ENCODE peak calls at places on chromosomes 3 and 15, in five cellular contexts. T, D, Z, J and R are unnamed samples.

GRCh38 chr3:152638707-152639450 is 196.1 kb upstream of the P2RY1 start:
- DNase-seq in T (no peak), D (peak; percentile 23), Z (no peak), J (peak; percentile 86), R (peak; percentile 22)

GRCh38 chr3:128554100-128554464 is 61.1 kb upstream of the GATA2 start:
- DNase-seq in T (no peak), D (no peak), Z (peak; percentile 79), J (no peak), R (peak; percentile 72)

GRCh38 chr3:157129782-157130137 is 30.2 kb downstream of the CCNL1 start:
- DNase-seq in T (peak; percentile 46), D (no peak), Z (no peak), J (no peak), R (no peak)

GRCh38 chr15:34793071-34793470 is 2.3 kb downstream of the ACTC1 start:
- DNase-seq in T (no peak), D (no peak), Z (no peak), J (no peak), R (no peak)

GRCh38 chr3:14329116-14329830 is 73.1 kb upstream of the SLC6A6 start:
- DNase-seq in T (peak; percentile 88), D (no peak), Z (peak; percentile 56), J (peak; percentile 10), R (no peak)

GRCh38 chr3:128152419-128153155 is 694 bp upstream of the EEFSEC start:
- DNase-seq in T (peak; percentile 13), D (no peak), Z (peak; percentile 68), J (no peak), R (no peak)

GRCh38 chr15:47484119-47484518 is 233.2 kb upstream of the SEMA6D start:
- DNase-seq in T (peak; percentile 32), D (no peak), Z (peak; percentile 27), J (no peak), R (peak; percentile 59)

GRCh38 chr3:105793040-105793439 is 75.8 kb downstream of the CBLB start:
- DNase-seq in T (peak; percentile 30), D (no peak), Z (no peak), J (peak; percentile 51), R (peak; percentile 39)

GRCh38 chr3:114645392-114645791 is 351.6 kb downstream of the TIGIT start:
- DNase-seq in T (no peak), D (no peak), Z (peak; percentile 58), J (no peak), R (peak; percentile 22)

GRCh38 chr3:59256233-59256632 is 206.4 kb upstream of the CFAP20DC start:
- DNase-seq in T (no peak), D (no peak), Z (no peak), J (no peak), R (no peak)

GRCh38 chr15:60079210-60079609 is 75.1 kb downstream of the FOXB1 start:
- DNase-seq in T (peak; percentile 62), D (no peak), Z (no peak), J (no peak), R (peak; percentile 33)
- TF ChIP-seq CTCF in T (peak; percentile 66), D (peak; percentile 28), Z (no peak), J (peak; percentile 24), R (peak; percentile 48)

DNA sequence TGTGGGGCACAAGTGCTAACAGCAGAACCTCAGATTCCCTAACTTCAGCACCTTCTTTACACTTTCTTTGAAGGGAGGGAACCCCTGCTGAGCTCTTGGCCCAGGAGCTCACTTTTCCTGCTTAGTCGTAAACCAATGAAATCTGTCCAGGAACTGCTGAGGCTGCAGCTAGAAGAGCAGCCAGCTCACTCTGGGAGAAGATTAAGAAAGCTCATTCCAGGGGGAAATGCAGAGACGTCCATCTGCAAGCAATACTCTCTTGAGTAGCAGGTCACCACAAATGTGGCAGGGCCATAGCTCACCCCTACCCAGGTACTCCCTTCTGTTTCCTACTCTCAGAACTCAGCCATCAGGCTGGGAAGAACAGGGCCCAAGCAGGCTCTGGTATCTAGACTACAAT is 103.3 kb downstream of the WDR76 start:
- DNase-seq in T (peak; percentile 67), D (no peak), Z (peak; percentile 31), J (no peak), R (peak; percentile 50)
- H3K4me3 ChIP-seq in T (no peak overlapping the region), D (no peak overlapping the region), Z (no peak overlapping the region), J (no peak overlapping the region), R (no peak overlapping the region)

GRCh38 chr15:78564743-78565096 is 600 bp upstream of the CHRNA5 start:
- DNase-seq in T (no peak), D (no peak), Z (no peak), J (no peak), R (no peak)

GRCh38 chr15:78563092-78563491 is 2.2 kb upstream of the CHRNA5 start:
- DNase-seq in T (no peak), D (no peak), Z (no peak), J (no peak), R (no peak)

GRCh38 chr15:78565097-78565950 is at the start of gene CHRNA5:
- DNase-seq in T (peak; percentile 98), D (peak; percentile 18), Z (peak; percentile 66), J (peak; percentile 64), R (peak; percentile 78)

GRCh38 chr15:78567541-78567940 is 2.2 kb downstream of the CHRNA5 start:
- DNase-seq in T (no peak), D (no peak), Z (no peak), J (no peak), R (no peak)

DNA sequence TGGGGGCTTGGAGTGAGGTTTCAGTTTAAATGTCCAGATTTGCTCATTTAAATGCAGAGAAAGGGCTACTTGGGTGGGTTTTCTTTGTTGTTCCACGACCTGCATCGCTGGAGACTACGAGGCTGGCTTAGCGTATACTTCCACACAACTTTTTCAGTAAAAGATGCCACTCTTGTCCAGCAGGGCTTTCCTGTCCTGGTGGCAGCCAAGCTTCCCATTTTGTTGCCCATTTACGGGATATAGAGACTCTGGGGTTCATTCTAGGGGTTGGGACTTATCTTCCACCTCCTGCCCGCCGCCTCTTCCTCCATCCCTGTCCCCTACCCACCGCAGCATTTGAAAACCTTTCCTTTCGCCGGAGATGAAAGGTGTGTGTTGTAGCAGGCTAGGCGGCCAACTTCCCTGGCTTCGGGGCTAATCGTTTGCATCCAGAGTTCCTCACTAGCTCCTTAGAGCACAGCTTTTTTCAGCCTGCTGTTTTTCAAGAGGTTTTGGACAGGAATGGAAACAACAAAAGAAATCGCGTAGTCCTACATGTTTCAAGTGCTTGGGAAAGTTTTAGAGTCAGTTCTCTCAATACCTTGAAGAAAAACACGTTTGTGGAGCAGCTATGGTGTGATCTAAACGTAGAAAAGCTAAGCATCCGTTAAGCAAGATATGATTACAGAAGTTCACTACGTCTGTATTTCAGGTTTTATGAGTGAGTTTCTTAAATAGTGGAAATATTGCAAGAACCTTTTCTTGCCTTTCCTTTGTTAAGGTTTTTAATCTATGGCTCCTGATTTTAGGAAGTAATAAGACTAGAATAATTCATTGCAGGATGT is 843 bp downstream of the CHRNA5 start:
- DNase-seq in T (peak; percentile 59), D (no peak), Z (peak; percentile 3), J (peak; percentile 8), R (peak; percentile 15)
- TF ChIP-seq CTCF in T (peak; percentile 19), D (peak; percentile 26), Z (no peak), J (peak; percentile 10), R (peak; percentile 8)

DNA sequence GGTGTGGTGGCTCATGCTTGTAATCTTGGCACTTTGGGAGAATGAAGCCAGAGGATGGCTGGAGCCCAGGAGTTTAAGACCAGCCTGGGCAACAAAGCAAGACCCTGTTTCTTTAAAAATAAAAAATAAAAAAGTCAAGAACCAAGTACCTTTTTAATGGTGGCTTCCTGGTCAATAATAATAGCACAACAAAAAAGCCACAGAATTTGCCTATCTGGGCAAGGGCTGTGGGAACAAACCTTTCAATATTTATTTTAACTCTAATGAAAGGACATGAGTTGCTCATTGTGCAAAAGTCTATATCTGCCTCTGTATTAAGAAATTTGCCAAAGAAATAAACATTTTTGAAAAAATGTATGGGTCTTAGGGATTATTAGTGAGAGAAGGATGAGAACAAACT is 2.1 kb downstream of the ZNF609 start:
- DNase-seq in T (no peak), D (no peak), Z (no peak), J (no peak), R (no peak)
- H3K4me3 ChIP-seq in T (peak overlapping the region; percentile 84), D (no peak overlapping the region), Z (no peak overlapping the region), J (no peak overlapping the region), R (no peak overlapping the region)

DNA sequence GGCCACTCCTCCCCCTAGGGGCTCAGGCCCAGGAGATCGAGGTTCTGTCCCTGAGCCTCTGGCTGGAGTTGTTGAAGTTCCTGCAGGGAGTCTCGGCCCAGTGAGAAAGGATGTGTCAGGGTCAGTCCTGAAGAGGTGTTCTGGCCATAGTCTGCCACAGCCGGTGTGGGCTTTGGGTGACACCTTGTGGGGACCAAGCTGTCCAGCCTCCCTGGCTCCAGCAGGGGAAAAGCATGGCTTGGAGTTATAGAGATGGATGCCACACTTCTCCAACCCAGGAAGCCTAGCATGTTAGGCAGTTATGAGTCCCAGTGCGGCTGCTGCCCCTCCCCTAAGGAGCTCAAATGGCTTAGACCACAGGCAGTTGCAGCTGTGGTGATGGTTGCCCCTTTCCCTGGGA is 945.6 kb upstream of the GBE1 start:
- DNase-seq in T (peak; percentile 41), D (no peak), Z (no peak), J (no peak), R (no peak)
- TF ChIP-seq CTCF in T (peak; percentile 34), D (no peak), Z (no peak), J (no peak), R (no peak)

DNA sequence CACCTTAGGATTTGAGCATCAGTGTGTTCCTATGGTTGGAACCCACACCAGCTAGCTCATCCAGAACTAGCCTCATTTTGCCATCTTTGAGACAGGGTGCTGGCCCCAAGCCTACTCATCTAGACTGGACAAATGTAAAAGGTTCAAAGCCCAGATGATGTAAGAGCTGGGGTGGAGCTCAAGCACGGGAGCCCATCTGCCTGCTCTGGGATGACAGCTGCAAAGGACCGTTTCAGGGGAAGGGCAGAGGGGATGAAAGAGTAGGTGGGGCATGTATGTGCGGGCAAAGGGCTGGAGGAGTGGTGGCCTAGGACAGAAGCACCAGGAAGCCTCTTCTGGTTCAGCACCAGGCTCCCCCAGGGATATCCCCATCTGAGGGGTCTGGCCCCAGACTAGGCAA is 15.8 kb downstream of the CLK3 start:
- DNase-seq in T (no peak), D (no peak), Z (no peak), J (no peak), R (no peak)
- H3K4me3 ChIP-seq in T (no peak overlapping the region), D (no peak overlapping the region), Z (no peak overlapping the region), J (no peak overlapping the region), R (no peak overlapping the region)